ENCODE peak calls at places on chromosomes 3 and 15, in eight cellular contexts. P is A549; N is GM23248; Y is right atrium auricular region; D is heart right ventricle; M is colonic mucosa; Q is CD4-positive, alpha-beta memory T cell; S is psoas muscle. U is an unnamed sample.

GRCh38 chr15:77004189-77004588 is 9.3 kb downstream of the PSTPIP1 start:
- DNase-seq in M (no peak), N (no peak), Q (no peak), P (no peak), D (peak; percentile 63), Y (peak; percentile 71), S (peak; percentile 81), U (no peak)

GRCh38 chr15:68360716-68361115 is 71.2 kb downstream of the ITGA11 start:
- DNase-seq in Y (no peak), N (no peak), D (no peak), S (no peak), P (no peak), M (no peak), Q (no peak), U (no peak)

GRCh38 chr3:139745831-139746230 is 68.1 kb upstream of the NMNAT3 start:
- DNase-seq in Y (no peak), N (peak; percentile 41), D (no peak), P (no peak), Q (no peak), M (no peak), S (no peak), U (no peak)

GRCh38 chr15:89332446-89332845 is 2.2 kb downstream of the POLG start:
- DNase-seq in Y (no peak), S (no peak), N (peak; percentile 57), P (peak; percentile 41), Q (no peak), D (no peak), M (no peak), U (no peak)

GRCh38 chr3:195219351-195220045 is 51.5 kb downstream of the XXYLT1 start:
- DNase-seq in D (no peak), M (peak; percentile 13), S (no peak), N (no peak), Q (no peak), P (no peak), Y (no peak), U (no peak)

GRCh38 chr3:188000361-188000861 is 153.5 kb upstream of the LPP start:
- DNase-seq in S (peak; percentile 53), D (no peak), Q (peak; percentile 13), P (no peak), Y (no peak), M (peak; percentile 44), N (no peak), U (no peak)

GRCh38 chr3:43797794-43798193 is 107.1 kb downstream of the ABHD5 start:
- DNase-seq in M (no peak), P (no peak), S (no peak), Y (no peak), N (no peak), D (no peak), Q (no peak), U (no peak)

GRCh38 chr3:151228291-151229125 is 25.5 kb upstream of the GPR171 start:
- DNase-seq in S (no peak), M (no peak), Y (no peak), Q (no peak), D (no peak), N (peak; percentile 82), P (peak; percentile 33), U (no peak)

GRCh38 chr3:119894195-119894594 is 112.3 kb downstream of the NR1I2 start:
- DNase-seq in Y (no peak), N (no peak), S (no peak), M (no peak), Q (no peak), P (no peak), D (no peak), U (no peak)

GRCh38 chr3:159080236-159080635 is 278.4 kb downstream of the MFSD1 start:
- DNase-seq in M (no peak), D (no peak), N (no peak), Q (no peak), Y (no peak), P (no peak), S (no peak), U (no peak)

GRCh38 chr3:170499562-170500156 is 81.0 kb downstream of the CLDN11 start:
- DNase-seq in S (peak; percentile 55), Q (no peak), Y (no peak), D (no peak), P (peak; percentile 61), M (peak; percentile 27), N (peak; percentile 85), U (no peak)

GRCh38 chr3:5264093-5264610 is 76.6 kb downstream of the EDEM1 start:
- DNase-seq in S (no peak), Y (no peak), M (no peak), N (no peak), P (peak; percentile 11), Q (no peak), D (no peak), U (no peak)

GRCh38 chr3:135125171-135125801 is 330.2 kb downstream of the EPHB1 start:
- DNase-seq in D (no peak), N (peak; percentile 70), P (peak; percentile 1), Y (no peak), S (no peak), Q (no peak), M (no peak), U (no peak)

GRCh38 chr3:51964521-51964920 is 2.7 kb downstream of the PCBP4 start:
- DNase-seq in D (no peak), P (no peak), N (no peak), Q (no peak), Y (no peak), M (no peak), S (no peak), U (no peak)

GRCh38 chr3:51966941-51967383 is 292 bp downstream of the PCBP4 start:
- DNase-seq in P (no peak), Q (peak; percentile 36), D (no peak), Y (no peak), S (no peak), M (no peak), N (no peak), U (no peak)

GRCh38 chr3:51966486-51966885 is 768 bp downstream of the PCBP4 start:
- DNase-seq in Y (no peak), P (no peak), S (no peak), N (no peak), D (no peak), M (no peak), Q (no peak), U (no peak)

GRCh38 chr3:51967384-51968174 is at the start of gene PCBP4:
- DNase-seq in M (peak; percentile 64), D (peak; percentile 80), P (no peak), N (peak; percentile 70), Q (peak; percentile 43), Y (peak; percentile 80), S (peak; percentile 89), U (peak; percentile 27)

GRCh38 chr3:51966016-51966415 is 1.2 kb downstream of the PCBP4 start:
- DNase-seq in Y (no peak), Q (no peak), N (no peak), M (no peak), S (no peak), D (no peak), P (no peak), U (no peak)
- H3K4me3 ChIP-seq in Y (peak overlapping the region; percentile 91), Q (no peak overlapping the region), N (peak overlapping the region; percentile 87), M (no peak overlapping the region), S (peak overlapping the region; percentile 81), D (peak overlapping the region; percentile 62), P (no peak overlapping the region), U (no peak overlapping the region)

GRCh38 chr3:46380471-46381215 is 9.9 kb downstream of the CCR5 start:
- DNase-seq in S (peak; percentile 56), P (no peak), D (no peak), Q (no peak), N (no peak), Y (no peak), M (no peak), U (no peak)
- H3K27ac ChIP-seq in S (peak overlapping the region; percentile 79), P (no peak overlapping the region), D (no peak overlapping the region), Q (no peak overlapping the region), N (no peak overlapping the region), Y (no peak overlapping the region), M (peak overlapping the region; percentile 34), U (no peak overlapping the region)

DNA sequence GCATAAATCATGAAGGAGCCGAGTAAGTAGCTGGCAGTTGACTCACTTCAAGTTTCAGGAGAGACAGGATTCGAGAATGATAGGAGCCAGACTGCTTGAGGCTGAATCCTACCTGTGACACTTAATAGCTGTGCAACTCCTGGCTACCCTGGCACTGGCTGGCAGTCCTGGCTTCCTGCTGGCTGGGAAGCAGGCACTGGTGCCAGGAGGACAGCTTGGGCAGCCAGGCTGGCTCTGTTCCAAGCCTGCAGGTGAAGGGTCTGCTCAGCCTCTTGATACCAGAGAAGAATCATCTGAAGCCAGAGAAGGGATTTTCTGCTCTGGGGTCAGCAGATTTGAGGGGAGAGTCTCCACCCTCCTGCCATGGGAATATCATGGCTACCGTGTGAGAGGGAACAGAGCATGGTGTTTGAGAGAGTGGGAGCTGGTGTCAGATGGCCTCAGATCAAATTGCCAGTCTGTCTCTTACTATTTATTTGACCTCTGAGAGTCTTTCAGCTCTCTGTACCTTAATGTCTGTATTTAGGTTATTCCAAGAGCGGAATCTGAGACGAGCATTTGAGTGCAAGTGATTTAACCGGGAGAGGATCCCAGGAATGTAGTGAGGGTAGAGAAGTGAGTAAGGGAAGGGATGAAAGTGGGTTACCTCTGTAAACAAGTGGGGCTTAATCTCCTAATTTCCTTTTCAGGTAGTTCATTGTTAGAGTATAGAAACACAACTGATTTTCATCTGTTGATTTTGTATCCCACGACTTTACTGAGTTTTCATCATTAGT is 4.5 kb upstream of the XIRP1 start:
- DNase-seq in D (peak; percentile 26), M (no peak), S (peak; percentile 80), N (no peak), Y (no peak), Q (no peak), P (no peak), U (no peak)
- H3K4me3 ChIP-seq in D (no peak overlapping the region), M (no peak overlapping the region), S (peak overlapping the region; percentile 40), N (no peak overlapping the region), Y (no peak overlapping the region), Q (no peak overlapping the region), P (no peak overlapping the region), U (no peak overlapping the region)

GRCh38 chr3:94614192-94614591 is 551.3 kb downstream of the NSUN3 start:
- DNase-seq in Y (no peak), N (no peak), S (no peak), D (no peak), M (no peak), Q (no peak), P (no peak), U (no peak)

GRCh38 chr3:94615275-94616065 is 552.6 kb downstream of the NSUN3 start:
- DNase-seq in S (no peak), M (no peak), N (no peak), Q (no peak), Y (no peak), D (no peak), P (no peak), U (no peak)

GRCh38 chr3:94616833-94617232 is 554.0 kb downstream of the NSUN3 start:
- DNase-seq in Q (no peak), M (no peak), S (no peak), Y (no peak), P (peak; percentile 78), N (no peak), D (no peak), U (no peak)

GRCh38 chr3:94619643-94620042 is 556.8 kb downstream of the NSUN3 start:
- DNase-seq in Q (no peak), P (no peak), S (no peak), D (no peak), M (no peak), Y (no peak), N (no peak), U (no peak)

DNA sequence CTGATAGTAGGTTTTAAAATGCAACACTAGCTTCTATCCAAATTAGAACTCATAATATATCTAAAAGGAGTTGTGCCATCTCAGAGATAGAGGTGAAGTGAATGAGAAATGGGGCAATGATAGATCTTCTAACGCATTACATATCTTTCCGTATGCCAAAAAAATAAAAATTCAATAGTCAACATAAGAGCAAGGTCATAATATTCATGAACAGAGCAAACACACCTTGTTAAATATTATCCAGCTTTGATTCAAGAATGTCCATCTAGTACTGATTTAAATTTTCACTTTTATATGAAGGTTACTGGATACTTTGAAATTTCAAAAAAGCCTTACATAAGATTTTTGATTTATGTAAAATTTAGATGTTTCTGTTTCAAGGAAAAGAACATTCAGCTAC is 554.5 kb downstream of the NSUN3 start:
- DNase-seq in M (no peak), Q (no peak), N (no peak), D (no peak), S (no peak), P (no peak), Y (no peak), U (no peak)
- H3K27ac ChIP-seq in M (no peak overlapping the region), Q (no peak overlapping the region), N (no peak overlapping the region), D (no peak overlapping the region), S (no peak overlapping the region), P (peak overlapping the region; percentile 49), Y (no peak overlapping the region), U (no peak overlapping the region)